ENCODE peak calls at places on chromosomes 12 and 14, in nine cellular contexts. I is AG04450; C is heart right ventricle; J is BJ; O is Jurkat, Clone E6-1; S is endodermal cell; X is neural progenitor cell; Z is AG09309; U is NB4. G is an unnamed sample.

GRCh38 chr14:104224516-104225281 is 86.3 kb downstream of the KIF26A start:
- DNase-seq in I (no peak), C (peak), J (no peak), O (no peak), S (peak), X (peak), Z (no peak), U (peak), G (no peak)

GRCh38 chr12:71476513-71476912 is 36.9 kb downstream of the LGR5 start:
- DNase-seq in I (peak), C (no peak), J (peak), O (no peak), S (no peak), X (no peak), Z (peak), U (no peak), G (peak)

GRCh38 chr12:23750923-23751322 is 198.5 kb downstream of the SOX5 start:
- DNase-seq in I (peak), C (no peak), J (no peak), O (no peak), S (no peak), X (no peak), Z (no peak), U (no peak), G (no peak)

GRCh38 chr14:104383088-104383805 is 196.3 kb upstream of the C14orf180 start:
- DNase-seq in I (no peak), C (no peak), J (no peak), O (no peak), S (no peak), X (peak), Z (no peak), U (no peak), G (no peak)

GRCh38 chr12:117760990-117761389 is 207.8 kb downstream of the KSR2 start:
- DNase-seq in I (no peak), C (peak), J (no peak), O (no peak), S (peak), X (no peak), Z (no peak), U (no peak), G (no peak)

GRCh38 chr12:27076930-27077329 is 5.4 kb downstream of the C12orf71 start:
- DNase-seq in I (no peak), C (no peak), J (peak), O (no peak), S (no peak), X (no peak), Z (no peak), U (no peak), G (peak)

GRCh38 chr14:31968107-31968810 is 108.8 kb upstream of the ARHGAP5 start:
- DNase-seq in I (no peak), C (no peak), J (no peak), O (no peak), S (no peak), X (no peak), Z (no peak), U (peak), G (no peak)

GRCh38 chr14:20807304-20807956 is 4.8 kb upstream of the RNASE1 start:
- DNase-seq in I (no peak), C (no peak), J (no peak), O (no peak), S (no peak), X (no peak), Z (no peak), U (no peak), G (no peak)

GRCh38 chr14:51972566-51972965 is 16.8 kb upstream of the RTRAF start:
- DNase-seq in I (no peak), C (no peak), J (no peak), O (no peak), S (no peak), X (no peak), Z (no peak), U (no peak), G (no peak)

GRCh38 chr14:80587096-80587724 is 354.3 kb downstream of the CEP128 start:
- DNase-seq in I (no peak), C (no peak), J (no peak), O (peak), S (no peak), X (peak), Z (no peak), U (peak), G (peak)

GRCh38 chr12:106195638-106196037 is 52.2 kb downstream of the CKAP4 start:
- DNase-seq in I (no peak), C (peak), J (peak), O (no peak), S (peak), X (no peak), Z (peak), U (peak), G (no peak)

GRCh38 chr12:20946732-20947131 is 136.2 kb downstream of the SLCO1B3 start:
- DNase-seq in I (no peak), C (no peak), J (no peak), O (peak), S (peak), X (peak), Z (no peak), U (peak), G (peak)

GRCh38 chr12:73815072-73815660 is 722.5 kb upstream of the ATXN7L3B start:
- DNase-seq in I (no peak), C (no peak), J (no peak), O (no peak), S (no peak), X (no peak), Z (no peak), U (no peak), G (no peak)

GRCh38 chr12:52873832-52874572 is 25.2 kb upstream of the KRT78 start:
- DNase-seq in I (peak), C (peak), J (peak), O (no peak), S (peak), X (peak), Z (peak), U (peak), G (peak)

GRCh38 chr12:52874573-52875435 is 26.0 kb upstream of the KRT78 start:
- DNase-seq in I (no peak), C (no peak), J (no peak), O (no peak), S (no peak), X (no peak), Z (no peak), U (peak), G (no peak)

GRCh38 chr12:52872644-52873384 is 24.0 kb upstream of the KRT78 start:
- DNase-seq in I (no peak), C (no peak), J (no peak), O (no peak), S (no peak), X (no peak), Z (no peak), U (no peak), G (no peak)

GRCh38 chr12:52871291-52871961 is 22.6 kb upstream of the KRT78 start:
- DNase-seq in I (no peak), C (no peak), J (peak), O (no peak), S (no peak), X (no peak), Z (peak), U (no peak), G (peak)

DNA sequence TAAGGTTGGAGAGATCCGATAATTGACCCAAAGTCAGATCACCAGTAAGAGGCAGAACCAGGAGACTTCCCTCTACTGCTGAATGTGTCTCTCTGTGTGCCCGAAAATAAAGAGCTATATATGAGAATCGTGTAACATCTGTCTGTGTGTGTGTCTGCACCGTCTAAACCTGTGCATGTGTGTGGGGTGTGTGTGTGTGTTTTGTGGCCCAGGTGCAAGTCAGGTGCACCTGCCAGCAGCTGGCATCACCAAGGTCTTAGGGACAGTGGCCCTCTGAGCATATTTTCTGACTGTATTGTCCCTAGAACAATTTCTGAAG is 24.7 kb upstream of the KRT78 start:
- DNase-seq in I (no peak), C (no peak), J (no peak), O (no peak), S (no peak), X (no peak), Z (no peak), U (no peak), G (no peak)
- H3K4me3 ChIP-seq in I (peak), C (no peak), J (no peak), O (no peak), S (peak), X (peak), Z (no peak), U (peak), G (peak)

GRCh38 chr14:37237735-37238200 is 40.0 kb downstream of the MIPOL1 start:
- DNase-seq in I (no peak), C (no peak), J (no peak), O (no peak), S (no peak), X (no peak), Z (no peak), U (no peak), G (no peak)

GRCh38 chr14:37237094-37237493 is 39.4 kb downstream of the MIPOL1 start:
- DNase-seq in I (no peak), C (no peak), J (no peak), O (no peak), S (no peak), X (no peak), Z (no peak), U (no peak), G (no peak)

GRCh38 chr14:37246427-37246829 is 48.7 kb downstream of the MIPOL1 start:
- DNase-seq in I (peak), C (no peak), J (no peak), O (peak), S (no peak), X (peak), Z (peak), U (peak), G (peak)

DNA sequence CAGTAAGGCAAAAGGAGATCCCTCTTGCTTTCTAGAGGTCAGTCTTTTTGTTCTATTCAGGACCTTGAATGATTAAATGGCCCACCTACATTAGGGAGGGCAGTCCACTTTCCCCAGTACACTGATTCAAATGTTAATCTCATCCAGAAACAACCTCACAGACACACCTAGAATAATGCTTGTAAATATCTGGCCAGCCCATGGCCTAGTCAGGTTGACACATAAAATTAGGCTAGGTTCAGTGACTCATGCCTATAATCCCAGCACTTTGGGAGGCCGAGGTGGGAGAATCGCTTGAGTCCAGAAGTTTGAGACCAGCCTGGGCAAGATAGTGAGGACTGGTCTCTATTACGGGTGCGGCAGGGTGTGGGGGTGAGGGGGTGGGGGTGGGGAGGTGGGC is 43.5 kb downstream of the MIPOL1 start:
- DNase-seq in I (no peak), C (no peak), J (no peak), O (no peak), S (no peak), X (no peak), Z (no peak), U (no peak), G (peak)
- H3K4me3 ChIP-seq in I (no peak), C (no peak), J (no peak), O (no peak), S (no peak), X (no peak), Z (no peak), U (no peak), G (no peak)

GRCh38 chr12:124386059-124386458 is 91.2 kb downstream of the RFLNA start:
- DNase-seq in I (no peak), C (peak), J (no peak), O (no peak), S (no peak), X (no peak), Z (no peak), U (no peak), G (no peak)
- H3K4me3 ChIP-seq in I (no peak), C (peak), J (peak), O (no peak), S (no peak), X (no peak), Z (peak), U (no peak), G (no peak)

GRCh38 chr12:33116284-33116683 is 219.7 kb upstream of the PKP2 start:
- DNase-seq in I (no peak), C (no peak), J (no peak), O (no peak), S (peak), X (no peak), Z (no peak), U (no peak), G (peak)

GRCh38 chr12:33115716-33116115 is 219.1 kb upstream of the PKP2 start:
- DNase-seq in I (no peak), C (no peak), J (no peak), O (no peak), S (no peak), X (no peak), Z (no peak), U (no peak), G (peak)

GRCh38 chr12:33111850-33112249 is 215.3 kb upstream of the PKP2 start:
- DNase-seq in I (no peak), C (no peak), J (no peak), O (no peak), S (peak), X (no peak), Z (no peak), U (no peak), G (no peak)
- H3K4me3 ChIP-seq in I (no peak), C (no peak), J (no peak), O (no peak), S (no peak), X (no peak), Z (no peak), U (no peak), G (no peak)

GRCh38 chr12:12902036-12902435 is 10.7 kb downstream of the GPRC5A start:
- DNase-seq in I (no peak), C (no peak), J (no peak), O (no peak), S (no peak), X (no peak), Z (no peak), U (no peak), G (peak)
- H3K4me3 ChIP-seq in I (peak), C (no peak), J (no peak), O (no peak), S (no peak), X (no peak), Z (no peak), U (no peak), G (no peak)